ENCODE peak calls at places on chromosome 2, in seven cellular contexts. P, S, F, Z, J, H and U are unnamed samples.

GRCh38 chr2:203951366-203951902 is 14.9 kb downstream of the ICOS start:
- DNase-seq in P (no peak), S (no peak), F (peak; percentile 23), Z (no peak), J (no peak), H (no peak), U (no peak)

GRCh38 chr2:191629001-191629453 is 48.9 kb upstream of the NABP1 start:
- DNase-seq in P (no peak), S (no peak), F (no peak), Z (no peak), J (no peak), H (no peak), U (no peak)

GRCh38 chr2:133641497-133641896 is 73.2 kb upstream of the NCKAP5 start:
- DNase-seq in P (no peak), S (peak; percentile 55), F (no peak), Z (peak; percentile 58), J (no peak), H (no peak), U (no peak)

GRCh38 chr2:70328921-70329561 is 27.2 kb upstream of the FAM136A start:
- DNase-seq in P (no peak), S (peak; percentile 96), F (no peak), Z (peak; percentile 54), J (no peak), H (peak; percentile 65), U (no peak)

GRCh38 chr2:45964226-45964841 is 312.9 kb downstream of the PRKCE start:
- DNase-seq in P (peak; percentile 78), S (peak; percentile 97), F (no peak), Z (no peak), J (no peak), H (peak; percentile 47), U (peak; percentile 95)

GRCh38 chr2:27271631-27272340 is 3.4 kb upstream of the DNAJC5G start:
- DNase-seq in P (no peak), S (no peak), F (no peak), Z (no peak), J (peak; percentile 71), H (no peak), U (no peak)

GRCh38 chr2:109129921-109130725 is 1.1 kb downstream of the SH3RF3 start:
- DNase-seq in P (no peak), S (no peak), F (no peak), Z (peak; percentile 34), J (no peak), H (no peak), U (peak; percentile 47)

GRCh38 chr2:66003931-66004330 is 431.0 kb upstream of the MEIS1 start:
- DNase-seq in P (no peak), S (no peak), F (no peak), Z (no peak), J (no peak), H (no peak), U (no peak)

GRCh38 chr2:111975053-111975552 is 76.7 kb downstream of the MERTK start:
- DNase-seq in P (no peak), S (peak; percentile 97), F (no peak), Z (no peak), J (no peak), H (peak; percentile 75), U (peak; percentile 99)

GRCh38 chr2:165787334-165787733 is 6.7 kb downstream of the GALNT3 start:
- DNase-seq in P (no peak), S (no peak), F (no peak), Z (no peak), J (no peak), H (no peak), U (no peak)

GRCh38 chr2:125643585-125643984 is 1012.4 kb upstream of the GYPC start:
- DNase-seq in P (no peak), S (no peak), F (peak; percentile 52), Z (no peak), J (no peak), H (no peak), U (no peak)

GRCh38 chr2:166612214-166612613 is 118.2 kb upstream of the SCN7A start:
- DNase-seq in P (no peak), S (no peak), F (no peak), Z (no peak), J (no peak), H (no peak), U (no peak)

GRCh38 chr2:110755494-110756078 is 23.2 kb downstream of the ACOXL start:
- DNase-seq in P (peak; percentile 28), S (no peak), F (no peak), Z (no peak), J (no peak), H (no peak), U (peak; percentile 30)

GRCh38 chr2:67616749-67617148 is 219.6 kb downstream of the ETAA1 start:
- DNase-seq in P (peak; percentile 1), S (no peak), F (peak; percentile 9), Z (no peak), J (no peak), H (no peak), U (peak; percentile 84)

GRCh38 chr2:220893411-220893810 is 678.7 kb downstream of the EPHA4 start:
- DNase-seq in P (no peak), S (no peak), F (no peak), Z (no peak), J (no peak), H (no peak), U (no peak)

GRCh38 chr2:55108456-55108855 is 58.2 kb upstream of the RTN4 start:
- DNase-seq in P (no peak), S (no peak), F (no peak), Z (no peak), J (no peak), H (no peak), U (no peak)
- H3K4me2 ChIP-seq in P (no peak overlapping the region), S (no peak overlapping the region), F (no peak overlapping the region), Z (no peak overlapping the region), J (no peak overlapping the region), H (no peak overlapping the region), U (no peak overlapping the region)

DNA sequence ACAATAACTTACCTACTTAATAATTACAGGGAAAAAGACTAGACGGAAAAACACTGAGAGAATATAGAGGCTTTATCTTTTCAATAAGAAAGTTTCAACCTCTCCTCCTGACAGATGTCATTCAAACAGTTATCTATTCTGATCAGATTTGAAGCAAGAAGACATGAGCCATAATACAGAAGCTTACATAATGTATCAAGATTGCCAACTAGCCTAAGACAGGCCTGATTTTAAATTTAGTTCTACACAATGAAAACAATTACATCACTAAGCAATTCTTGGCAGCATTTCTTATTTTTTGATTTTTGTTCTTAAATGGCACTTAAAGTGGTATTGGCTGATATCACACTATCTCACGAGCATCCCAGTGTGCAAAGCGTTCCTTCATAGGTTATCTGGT is 41.6 kb downstream of the GPR155 start:
- DNase-seq in P (no peak), S (no peak), F (no peak), Z (no peak), J (no peak), H (no peak), U (no peak)
- H2AFZ ChIP-seq in P (no peak overlapping the region), S (no peak overlapping the region), F (no peak overlapping the region), Z (no peak overlapping the region), J (no peak overlapping the region), H (no peak overlapping the region), U (no peak overlapping the region)

GRCh38 chr2:219593154-219593553 is 4.5 kb upstream of the STK11IP start:
- DNase-seq in P (no peak), S (no peak), F (no peak), Z (no peak), J (no peak), H (no peak), U (no peak)

GRCh38 chr2:219592721-219593120 is 4.9 kb upstream of the STK11IP start:
- DNase-seq in P (no peak), S (no peak), F (no peak), Z (no peak), J (no peak), H (no peak), U (no peak)

GRCh38 chr2:219596954-219597551 is 604 bp upstream of the STK11IP start:
- DNase-seq in P (peak; percentile 51), S (no peak), F (no peak), Z (peak; percentile 37), J (no peak), H (peak; percentile 61), U (no peak)

GRCh38 chr2:219595250-219595649 is 2.4 kb upstream of the STK11IP start:
- DNase-seq in P (no peak), S (no peak), F (no peak), Z (peak; percentile 62), J (peak; percentile 78), H (peak; percentile 43), U (no peak)

DNA sequence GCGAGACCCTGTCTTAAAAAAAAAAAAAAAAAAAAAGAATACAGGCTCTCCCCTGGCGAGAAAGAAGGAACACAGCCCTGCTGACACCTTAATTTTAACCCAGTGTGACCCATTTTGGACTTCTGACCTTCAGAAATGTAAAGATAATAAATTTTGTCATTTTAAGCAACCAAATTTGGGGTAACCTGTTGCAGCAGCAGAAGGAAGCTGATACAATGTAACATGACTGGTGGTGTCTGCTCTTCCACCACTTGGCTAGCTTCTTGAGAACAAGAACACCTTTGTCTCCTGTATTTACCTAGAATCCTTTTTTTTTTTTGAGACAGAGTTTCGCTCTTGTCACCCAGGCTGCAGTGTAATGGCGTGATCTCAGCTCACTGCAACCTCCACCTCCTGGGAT is 6.6 kb upstream of the STK11IP start:
- DNase-seq in P (no peak), S (no peak), F (no peak), Z (no peak), J (no peak), H (no peak), U (no peak)
- TF ChIP-seq POLR2AphosphoS5 in P (no peak), S (no peak), F (no peak), Z (no peak), J (no peak), H (no peak), U (no peak)

DNA sequence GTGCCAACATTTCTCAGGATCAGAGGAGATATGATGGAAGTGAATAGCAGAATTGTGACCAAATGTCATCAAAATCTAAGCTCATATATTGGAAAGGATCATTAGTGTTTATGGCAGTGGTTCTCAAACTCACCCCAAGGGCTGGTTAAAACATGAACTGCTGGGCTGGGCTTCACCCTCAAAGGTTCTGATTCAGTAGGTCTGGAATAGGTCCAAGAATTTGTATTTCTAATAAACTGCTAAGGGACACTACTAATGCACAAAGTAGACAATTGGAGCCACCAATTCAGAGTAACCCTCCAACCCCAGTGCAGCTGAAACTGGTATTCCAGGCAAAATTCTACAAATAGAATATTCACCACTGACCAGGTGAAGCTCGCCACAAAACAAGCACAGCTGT is 317.9 kb upstream of the UBE2E3 start:
- DNase-seq in P (no peak), S (no peak), F (no peak), Z (no peak), J (no peak), H (no peak), U (no peak)
- H3K4me2 ChIP-seq in P (peak overlapping the region; percentile 49), S (no peak overlapping the region), F (no peak overlapping the region), Z (no peak overlapping the region), J (no peak overlapping the region), H (no peak overlapping the region), U (no peak overlapping the region)